ENCODE peak calls at places on chromosomes 13 and 19, in eight cellular contexts. One of them, this sample, is unnamed. For H3K9me3, the result is how much of the 10 kb centered on the place peaks cover.

GRCh38 chr13:109249780-109250528 is 536.4 kb downstream of the IRS2 start:
- DNase-seq in CD4-positive, CD25-positive, alpha-beta regulatory T cell: no peak
- DNase-seq in tibial nerve: no peak
- DNase-seq in upper lobe of right lung: no peak
- DNase-seq in heart left ventricle: no peak
- DNase-seq in mesenchymal stem cell: no peak
- DNase-seq in mucosa of descending colon: no peak
- DNase-seq in ovary: no peak
- DNase-seq in this sample: no peak

GRCh38 chr13:113119822-113120189 is 2.8 kb upstream of the F10 start:
- DNase-seq in tibial nerve: no peak
- DNase-seq in upper lobe of right lung: no peak
- DNase-seq in mesenchymal stem cell: no peak
- DNase-seq in ovary: no peak
- DNase-seq in heart left ventricle: peak
- DNase-seq in CD4-positive, CD25-positive, alpha-beta regulatory T cell: no peak
- DNase-seq in mucosa of descending colon: no peak
- DNase-seq in this sample: no peak

GRCh38 chr19:38221919-38222828 is 1.8 kb downstream of the DPF1 start:
- DNase-seq in upper lobe of right lung: no peak
- DNase-seq in ovary: no peak
- DNase-seq in mesenchymal stem cell: no peak
- DNase-seq in heart left ventricle: no peak
- DNase-seq in CD4-positive, CD25-positive, alpha-beta regulatory T cell: no peak
- DNase-seq in mucosa of descending colon: no peak
- DNase-seq in tibial nerve: no peak
- DNase-seq in this sample: no peak

GRCh38 chr13:25990801-25991200 is 61.0 kb downstream of the SHISA2 start:
- DNase-seq in mesenchymal stem cell: peak
- DNase-seq in upper lobe of right lung: no peak
- DNase-seq in CD4-positive, CD25-positive, alpha-beta regulatory T cell: no peak
- DNase-seq in mucosa of descending colon: no peak
- DNase-seq in ovary: no peak
- DNase-seq in tibial nerve: no peak
- DNase-seq in heart left ventricle: no peak
- DNase-seq in this sample: no peak

GRCh38 chr19:5157186-5157585 is 183.4 kb downstream of the PTPRS start:
- DNase-seq in CD4-positive, CD25-positive, alpha-beta regulatory T cell: no peak
- DNase-seq in ovary: no peak
- DNase-seq in heart left ventricle: no peak
- DNase-seq in upper lobe of right lung: no peak
- DNase-seq in tibial nerve: no peak
- DNase-seq in mucosa of descending colon: no peak
- DNase-seq in mesenchymal stem cell: no peak
- DNase-seq in this sample: no peak

GRCh38 chr13:37058801-37059135 is 720 bp downstream of the SUPT20H start:
- DNase-seq in ovary: no peak
- DNase-seq in heart left ventricle: no peak
- DNase-seq in tibial nerve: no peak
- DNase-seq in CD4-positive, CD25-positive, alpha-beta regulatory T cell: no peak
- DNase-seq in upper lobe of right lung: no peak
- DNase-seq in mesenchymal stem cell: no peak
- DNase-seq in mucosa of descending colon: no peak
- DNase-seq in this sample: no peak

GRCh38 chr19:10752913-10753285 is 35.0 kb downstream of the DNM2 start:
- DNase-seq in mesenchymal stem cell: no peak
- DNase-seq in mucosa of descending colon: no peak
- DNase-seq in ovary: no peak
- DNase-seq in upper lobe of right lung: no peak
- DNase-seq in CD4-positive, CD25-positive, alpha-beta regulatory T cell: no peak
- DNase-seq in heart left ventricle: no peak
- DNase-seq in tibial nerve: no peak
- DNase-seq in this sample: no peak

GRCh38 chr13:43529796-43530195 is 257.0 kb downstream of the ENOX1 start:
- DNase-seq in upper lobe of right lung: no peak
- DNase-seq in mucosa of descending colon: no peak
- DNase-seq in heart left ventricle: no peak
- DNase-seq in tibial nerve: no peak
- DNase-seq in ovary: no peak
- DNase-seq in mesenchymal stem cell: no peak
- DNase-seq in CD4-positive, CD25-positive, alpha-beta regulatory T cell: no peak
- DNase-seq in this sample: no peak

GRCh38 chr13:79679334-79679733 is 198.4 kb downstream of the NDFIP2 start:
- DNase-seq in upper lobe of right lung: peak
- DNase-seq in heart left ventricle: peak
- DNase-seq in CD4-positive, CD25-positive, alpha-beta regulatory T cell: peak
- DNase-seq in mesenchymal stem cell: peak
- DNase-seq in ovary: peak
- DNase-seq in tibial nerve: peak
- DNase-seq in mucosa of descending colon: no peak
- DNase-seq in this sample: peak

GRCh38 chr19:6126335-6126974 is 9.0 kb upstream of the ACSBG2 start:
- DNase-seq in mucosa of descending colon: no peak
- DNase-seq in ovary: no peak
- DNase-seq in tibial nerve: no peak
- DNase-seq in CD4-positive, CD25-positive, alpha-beta regulatory T cell: peak
- DNase-seq in upper lobe of right lung: no peak
- DNase-seq in heart left ventricle: no peak
- DNase-seq in mesenchymal stem cell: peak
- DNase-seq in this sample: no peak

GRCh38 chr13:45333973-45334922 is 6.7 kb downstream of the TPT1 start:
- DNase-seq in heart left ventricle: no peak
- DNase-seq in mucosa of descending colon: no peak
- DNase-seq in mesenchymal stem cell: peak
- DNase-seq in ovary: no peak
- DNase-seq in tibial nerve: no peak
- DNase-seq in upper lobe of right lung: no peak
- DNase-seq in CD4-positive, CD25-positive, alpha-beta regulatory T cell: peak
- DNase-seq in this sample: no peak

GRCh38 chr19:17404621-17405249 is 695 bp downstream of the BST2 start:
- DNase-seq in CD4-positive, CD25-positive, alpha-beta regulatory T cell: no peak
- DNase-seq in heart left ventricle: no peak
- DNase-seq in ovary: no peak
- DNase-seq in mesenchymal stem cell: no peak
- DNase-seq in upper lobe of right lung: no peak
- DNase-seq in tibial nerve: no peak
- DNase-seq in mucosa of descending colon: no peak
- DNase-seq in this sample: no peak

GRCh38 chr19:17404015-17404414 is 1.4 kb downstream of the BST2 start:
- DNase-seq in tibial nerve: no peak
- DNase-seq in heart left ventricle: no peak
- DNase-seq in mesenchymal stem cell: no peak
- DNase-seq in mucosa of descending colon: no peak
- DNase-seq in ovary: no peak
- DNase-seq in CD4-positive, CD25-positive, alpha-beta regulatory T cell: no peak
- DNase-seq in upper lobe of right lung: no peak
- DNase-seq in this sample: no peak

GRCh38 chr19:17401628-17402027 is 3.8 kb downstream of the BST2 start:
- DNase-seq in mucosa of descending colon: no peak
- DNase-seq in upper lobe of right lung: no peak
- DNase-seq in heart left ventricle: no peak
- DNase-seq in CD4-positive, CD25-positive, alpha-beta regulatory T cell: no peak
- DNase-seq in ovary: no peak
- DNase-seq in tibial nerve: no peak
- DNase-seq in mesenchymal stem cell: no peak
- DNase-seq in this sample: no peak

GRCh38 chr19:17405250-17406038 is at the start of gene BST2:
- DNase-seq in heart left ventricle: peak
- DNase-seq in upper lobe of right lung: no peak
- DNase-seq in CD4-positive, CD25-positive, alpha-beta regulatory T cell: peak
- DNase-seq in mucosa of descending colon: peak
- DNase-seq in mesenchymal stem cell: peak
- DNase-seq in tibial nerve: peak
- DNase-seq in ovary: peak
- DNase-seq in this sample: no peak

DNA sequence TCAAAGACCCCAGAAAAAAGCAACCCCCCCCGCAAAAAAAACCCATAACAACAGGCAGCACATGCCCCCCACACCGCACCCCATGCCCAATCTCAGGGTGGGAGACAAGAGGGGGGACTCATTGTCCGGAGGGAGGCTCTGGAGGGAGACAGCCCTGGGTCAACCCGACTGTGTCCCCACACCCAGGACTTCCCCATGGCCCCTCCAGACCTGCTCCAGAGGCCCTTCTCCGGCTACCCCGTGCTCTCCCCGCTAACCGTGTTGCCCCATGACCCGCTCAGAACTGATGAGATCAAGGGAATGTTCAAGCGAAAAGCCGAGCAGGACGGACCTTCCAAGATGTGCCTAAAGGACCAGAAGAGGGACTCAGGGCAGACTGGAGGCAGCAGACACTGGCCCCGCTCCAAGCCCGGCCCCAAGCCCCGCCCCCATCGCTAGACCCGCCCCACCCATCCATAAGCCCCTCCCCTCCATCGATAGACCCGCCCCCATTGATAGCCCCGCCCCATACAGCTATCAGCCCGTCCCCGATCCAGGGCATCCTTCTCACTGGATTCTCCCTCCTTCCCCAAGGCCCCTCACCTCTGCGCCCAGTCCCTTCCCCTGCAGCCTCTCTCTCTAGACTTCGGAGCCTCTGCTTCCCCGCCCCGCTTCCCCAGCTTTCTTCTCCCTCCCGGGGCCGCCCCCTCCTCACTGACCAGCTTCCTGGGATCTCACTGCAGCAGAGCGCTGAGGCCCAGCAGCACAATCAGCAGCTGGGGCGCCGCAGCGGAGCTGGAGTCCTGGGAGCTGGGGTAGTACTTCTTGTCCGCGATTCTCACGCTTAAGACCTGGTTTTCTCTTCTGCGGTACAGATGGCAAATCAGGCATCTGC is 2.2 kb downstream of the BST2 start:
- DNase-seq in heart left ventricle: no peak
- DNase-seq in upper lobe of right lung: no peak
- DNase-seq in tibial nerve: no peak
- DNase-seq in mucosa of descending colon: no peak
- DNase-seq in CD4-positive, CD25-positive, alpha-beta regulatory T cell: no peak
- DNase-seq in ovary: peak
- DNase-seq in mesenchymal stem cell: peak
- DNase-seq in this sample: peak
- H3K4me3 ChIP-seq in heart left ventricle: peak
- H3K4me3 ChIP-seq in upper lobe of right lung: peak
- H3K4me3 ChIP-seq in tibial nerve: no peak
- H3K4me3 ChIP-seq in mucosa of descending colon: no peak
- H3K4me3 ChIP-seq in CD4-positive, CD25-positive, alpha-beta regulatory T cell: no peak
- H3K4me3 ChIP-seq in ovary: peak
- H3K4me3 ChIP-seq in mesenchymal stem cell: no peak
- H3K4me3 ChIP-seq in this sample: peak

GRCh38 chr19:56840452-56841193 is at the start of the genes PEG3 and ZIM2:
- DNase-seq in mesenchymal stem cell: no peak
- DNase-seq in heart left ventricle: peak
- DNase-seq in tibial nerve: no peak
- DNase-seq in mucosa of descending colon: peak
- DNase-seq in upper lobe of right lung: no peak
- DNase-seq in CD4-positive, CD25-positive, alpha-beta regulatory T cell: no peak
- DNase-seq in ovary: peak
- DNase-seq in this sample: peak
- H3K9me3 ChIP-seq in mesenchymal stem cell: under half
- H3K9me3 ChIP-seq in heart left ventricle: under half
- H3K9me3 ChIP-seq in tibial nerve: under half
- H3K9me3 ChIP-seq in mucosa of descending colon: half or more
- H3K9me3 ChIP-seq in upper lobe of right lung: under half
- H3K9me3 ChIP-seq in CD4-positive, CD25-positive, alpha-beta regulatory T cell: half or more
- H3K9me3 ChIP-seq in ovary: under half
- H3K9me3 ChIP-seq in this sample: under half

GRCh38 chr19:47228937-47229673 is 1.9 kb downstream of the BBC3 start:
- DNase-seq in mucosa of descending colon: no peak
- DNase-seq in ovary: no peak
- DNase-seq in upper lobe of right lung: peak
- DNase-seq in mesenchymal stem cell: peak
- DNase-seq in CD4-positive, CD25-positive, alpha-beta regulatory T cell: peak
- DNase-seq in heart left ventricle: no peak
- DNase-seq in tibial nerve: peak
- DNase-seq in this sample: no peak

GRCh38 chr19:47230921-47231214 is at the start of gene BBC3:
- DNase-seq in heart left ventricle: no peak
- DNase-seq in mucosa of descending colon: no peak
- DNase-seq in tibial nerve: no peak
- DNase-seq in mesenchymal stem cell: no peak
- DNase-seq in upper lobe of right lung: no peak
- DNase-seq in ovary: no peak
- DNase-seq in CD4-positive, CD25-positive, alpha-beta regulatory T cell: no peak
- DNase-seq in this sample: no peak

GRCh38 chr19:47228168-47228936 is 2.6 kb downstream of the BBC3 start:
- DNase-seq in ovary: peak
- DNase-seq in mucosa of descending colon: peak
- DNase-seq in tibial nerve: peak
- DNase-seq in heart left ventricle: peak
- DNase-seq in upper lobe of right lung: peak
- DNase-seq in mesenchymal stem cell: peak
- DNase-seq in CD4-positive, CD25-positive, alpha-beta regulatory T cell: peak
- DNase-seq in this sample: no peak

GRCh38 chr19:47230122-47230920 is 678 bp downstream of the BBC3 start:
- DNase-seq in ovary: peak
- DNase-seq in tibial nerve: peak
- DNase-seq in upper lobe of right lung: peak
- DNase-seq in mesenchymal stem cell: peak
- DNase-seq in CD4-positive, CD25-positive, alpha-beta regulatory T cell: peak
- DNase-seq in heart left ventricle: peak
- DNase-seq in mucosa of descending colon: peak
- DNase-seq in this sample: no peak

GRCh38 chr19:47229674-47230121 is 1.3 kb downstream of the BBC3 start:
- DNase-seq in mucosa of descending colon: no peak
- DNase-seq in ovary: no peak
- DNase-seq in mesenchymal stem cell: peak
- DNase-seq in CD4-positive, CD25-positive, alpha-beta regulatory T cell: peak
- DNase-seq in upper lobe of right lung: no peak
- DNase-seq in heart left ventricle: no peak
- DNase-seq in tibial nerve: peak
- DNase-seq in this sample: no peak
- H3K4me3 ChIP-seq in mucosa of descending colon: peak
- H3K4me3 ChIP-seq in ovary: peak
- H3K4me3 ChIP-seq in mesenchymal stem cell: peak
- H3K4me3 ChIP-seq in CD4-positive, CD25-positive, alpha-beta regulatory T cell: peak
- H3K4me3 ChIP-seq in upper lobe of right lung: peak
- H3K4me3 ChIP-seq in heart left ventricle: peak
- H3K4me3 ChIP-seq in tibial nerve: peak
- H3K4me3 ChIP-seq in this sample: peak

DNA sequence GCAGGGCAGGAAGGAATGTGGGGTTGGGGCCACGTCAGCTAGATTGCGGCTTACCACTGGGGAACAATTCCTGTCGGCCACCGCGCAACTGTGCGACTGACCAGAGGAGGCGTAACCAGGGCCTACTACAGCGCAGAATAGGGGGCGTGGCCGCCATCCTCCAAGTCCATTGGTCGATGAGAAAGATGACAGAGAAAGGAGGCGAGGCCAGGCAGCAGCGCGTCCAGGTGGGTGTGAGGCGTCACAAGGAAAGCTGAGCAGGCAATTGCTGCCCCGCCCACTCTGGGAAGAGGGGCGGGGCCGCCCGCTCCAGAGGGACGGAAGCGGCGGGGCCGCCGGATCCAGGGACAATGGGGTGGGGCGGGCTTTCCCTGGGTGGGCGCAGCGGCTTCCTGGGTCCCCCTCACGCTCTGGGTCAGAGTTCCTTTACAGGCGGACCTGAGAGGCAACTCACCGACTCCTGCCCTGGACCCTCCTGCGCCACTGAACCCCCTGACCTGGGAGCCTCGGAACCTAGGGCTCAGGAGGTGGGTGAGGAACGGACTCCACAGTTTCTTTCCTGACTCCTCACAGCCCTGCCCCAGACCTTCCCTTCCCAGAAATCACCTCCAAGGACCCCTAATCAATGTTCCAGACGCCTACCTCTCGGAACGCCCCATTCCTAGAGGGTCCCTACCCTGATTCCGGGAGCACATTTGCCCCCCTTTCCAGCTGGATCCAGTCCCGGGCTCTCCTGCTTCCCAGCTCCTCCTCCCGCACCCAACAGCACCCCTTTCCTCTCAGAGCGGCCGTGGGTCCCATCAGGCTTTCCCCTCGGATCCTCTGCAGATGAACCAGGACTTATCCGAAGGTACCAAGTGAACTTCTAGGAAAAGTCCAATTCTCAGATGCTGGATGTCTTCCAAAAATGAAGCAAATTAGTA is 101.5 kb upstream of the ZNF492 start:
- DNase-seq in mucosa of descending colon: peak
- DNase-seq in ovary: peak
- DNase-seq in heart left ventricle: peak
- DNase-seq in tibial nerve: peak
- DNase-seq in CD4-positive, CD25-positive, alpha-beta regulatory T cell: no peak
- DNase-seq in mesenchymal stem cell: no peak
- DNase-seq in upper lobe of right lung: peak
- DNase-seq in this sample: peak
- H3K9me3 ChIP-seq in mucosa of descending colon: under half
- H3K9me3 ChIP-seq in ovary: under half
- H3K9me3 ChIP-seq in heart left ventricle: under half
- H3K9me3 ChIP-seq in tibial nerve: under half
- H3K9me3 ChIP-seq in CD4-positive, CD25-positive, alpha-beta regulatory T cell: under half
- H3K9me3 ChIP-seq in mesenchymal stem cell: half or more
- H3K9me3 ChIP-seq in upper lobe of right lung: under half
- H3K9me3 ChIP-seq in this sample: under half

This sample was measured in NT2/D1.